ENCODE peak calls at places on chromosomes 13 and 19, in five cellular contexts. Z, S, H, B and U are unnamed samples.

GRCh38 chr13:46535822-46536221 is 17.1 kb upstream of the LRCH1 start:
- DNase-seq in Z (no peak), S (no peak), H (peak; percentile 10), B (no peak), U (no peak)

GRCh38 chr19:5700455-5701092 is 10.5 kb downstream of the RPL36 start:
- DNase-seq in Z (no peak), S (no peak), H (no peak), B (no peak), U (no peak)

GRCh38 chr13:26422036-26422435 is 135.4 kb upstream of the WASF3 start:
- DNase-seq in Z (no peak), S (no peak), H (no peak), B (no peak), U (no peak)

GRCh38 chr13:27962128-27962841 is 6.8 kb downstream of the CDX2 start:
- DNase-seq in Z (no peak), S (no peak), H (no peak), B (no peak), U (no peak)

GRCh38 chr13:102856603-102857002 is 10.8 kb downstream of the ERCC5 start:
- DNase-seq in Z (no peak), S (no peak), H (no peak), B (no peak), U (no peak)

GRCh38 chr13:27408074-27408473 is 16.3 kb upstream of the GTF3A start:
- DNase-seq in Z (no peak), S (no peak), H (no peak), B (no peak), U (no peak)

GRCh38 chr19:10820173-10820572 is 15.8 kb downstream of the TMED1 start:
- DNase-seq in Z (no peak), S (no peak), H (no peak), B (no peak), U (no peak)

GRCh38 chr19:52535831-52536800 is 8.6 kb downstream of the ZNF808 start:
- DNase-seq in Z (peak; percentile 93), S (peak; percentile 97), H (peak; percentile 61), B (peak; percentile 87), U (peak; percentile 95)

GRCh38 chr13:107562222-107562621 is 653.1 kb downstream of the LIG4 start:
- DNase-seq in Z (no peak), S (no peak), H (no peak), B (no peak), U (no peak)

GRCh38 chr19:8367327-8368001 is 3.5 kb downstream of the ANGPTL4 start:
- DNase-seq in Z (no peak), S (peak; percentile 74), H (peak; percentile 98), B (peak; percentile 89), U (peak; percentile 97)

GRCh38 chr13:32314271-32314967 is 744 bp downstream of the ZAR1L start:
- DNase-seq in Z (no peak), S (no peak), H (no peak), B (peak; percentile 31), U (no peak)

GRCh38 chr13:37945651-37946575 is 76.3 kb upstream of the TRPC4 start:
- DNase-seq in Z (no peak), S (no peak), H (no peak), B (no peak), U (no peak)

GRCh38 chr13:31209172-31209818 is 9.5 kb downstream of the B3GLCT start:
- DNase-seq in Z (no peak), S (no peak), H (peak; percentile 36), B (peak; percentile 49), U (peak; percentile 44)

GRCh38 chr19:45971260-45971902 is 2.3 kb downstream of the NOVA2 start:
- DNase-seq in Z (no peak), S (no peak), H (no peak), B (no peak), U (no peak)
- TF ChIP-seq CTCF in Z (no peak), S (no peak), H (no peak), B (no peak), U (no peak)

DNA sequence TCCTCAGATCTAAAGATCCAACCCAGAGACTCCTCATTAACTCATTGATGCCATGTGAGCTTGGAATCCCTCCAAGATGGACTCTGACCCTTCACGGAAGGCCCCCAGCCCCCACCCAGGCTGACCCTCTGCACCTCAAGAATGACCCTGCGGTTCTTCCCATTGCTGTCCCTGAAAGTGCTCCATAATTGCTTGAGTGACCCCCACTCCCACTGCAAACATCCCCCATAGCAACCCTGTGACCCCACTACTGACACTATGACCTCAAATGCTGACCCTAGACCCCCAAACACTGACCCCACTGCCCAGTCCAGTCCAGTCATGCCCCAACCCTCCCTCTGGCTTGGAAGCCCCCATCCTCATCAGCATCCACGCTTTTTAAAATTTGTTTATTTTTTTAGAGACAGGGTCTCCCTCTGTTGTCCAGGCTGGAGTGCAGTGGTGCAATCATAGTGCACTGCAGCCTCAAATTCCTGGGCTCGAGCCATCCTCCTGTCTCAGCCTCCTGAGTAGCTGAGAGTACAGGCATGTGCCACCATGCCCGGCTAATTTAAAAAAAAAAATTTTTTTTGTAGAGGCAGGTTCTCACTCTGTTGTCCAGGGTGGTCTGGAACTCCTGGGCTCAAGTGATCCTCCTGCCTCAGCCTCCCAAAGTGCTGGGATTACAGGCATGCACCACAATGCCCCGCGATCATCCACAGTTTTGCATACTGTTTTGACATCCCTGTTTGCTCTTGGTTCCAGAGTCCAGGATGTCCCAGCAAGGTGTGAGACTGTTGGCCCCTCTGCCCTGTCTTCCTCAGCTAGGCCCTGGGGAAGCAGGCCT is 855 bp downstream of the LYL1 start:
- DNase-seq in Z (no peak), S (no peak), H (no peak), B (no peak), U (no peak)
- TF ChIP-seq CTCF in Z (peak; percentile 3), S (no peak), H (no peak), B (no peak), U (no peak)

DNA sequence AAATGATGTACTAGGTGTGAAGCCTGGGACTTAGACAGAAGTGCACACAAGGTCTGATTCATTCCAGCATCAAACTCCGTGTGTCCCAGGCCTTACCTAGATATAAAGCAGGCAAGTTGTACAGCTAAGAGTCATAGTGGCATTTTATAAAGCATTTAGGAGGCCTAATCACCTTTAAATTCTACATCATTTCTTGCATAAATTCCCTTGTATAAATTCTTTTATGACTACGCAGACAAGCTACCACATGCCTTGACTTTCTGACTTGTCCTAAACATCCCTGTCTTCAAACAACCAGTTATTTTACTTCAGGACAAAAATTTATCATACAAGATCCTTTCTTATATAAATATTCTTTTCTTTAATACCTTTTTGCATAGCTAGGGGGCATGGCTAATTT is 22.5 kb downstream of the TMEM255B start:
- DNase-seq in Z (no peak), S (no peak), H (no peak), B (no peak), U (no peak)
- TF ChIP-seq CTCF in Z (no peak), S (no peak), H (peak; percentile 6), B (no peak), U (no peak)

DNA sequence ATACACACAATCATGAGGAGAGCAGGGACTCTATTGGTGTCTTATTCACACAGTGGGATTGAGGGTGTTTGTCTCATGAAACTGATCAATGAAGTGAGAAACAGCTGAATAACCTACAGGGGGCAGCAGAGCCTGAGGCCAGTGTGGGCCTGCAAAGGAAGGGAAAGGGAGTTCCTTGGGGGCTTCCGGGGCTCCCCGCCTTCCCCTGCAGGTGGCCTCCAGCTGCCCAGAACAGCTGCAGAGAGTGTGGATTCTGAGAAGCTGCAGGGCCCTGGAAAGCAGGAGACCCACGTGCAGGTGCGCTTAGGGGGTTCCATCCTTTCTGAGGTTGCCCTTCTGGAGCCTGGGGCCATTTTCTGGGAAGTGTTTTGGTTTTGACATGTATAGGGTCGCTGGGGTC is 20.1 kb downstream of the ZNF763 start:
- DNase-seq in Z (no peak), S (peak; percentile 84), H (no peak), B (no peak), U (no peak)
- TF ChIP-seq CTCF in Z (peak; percentile 20), S (peak; percentile 69), H (no peak), B (no peak), U (no peak)

DNA sequence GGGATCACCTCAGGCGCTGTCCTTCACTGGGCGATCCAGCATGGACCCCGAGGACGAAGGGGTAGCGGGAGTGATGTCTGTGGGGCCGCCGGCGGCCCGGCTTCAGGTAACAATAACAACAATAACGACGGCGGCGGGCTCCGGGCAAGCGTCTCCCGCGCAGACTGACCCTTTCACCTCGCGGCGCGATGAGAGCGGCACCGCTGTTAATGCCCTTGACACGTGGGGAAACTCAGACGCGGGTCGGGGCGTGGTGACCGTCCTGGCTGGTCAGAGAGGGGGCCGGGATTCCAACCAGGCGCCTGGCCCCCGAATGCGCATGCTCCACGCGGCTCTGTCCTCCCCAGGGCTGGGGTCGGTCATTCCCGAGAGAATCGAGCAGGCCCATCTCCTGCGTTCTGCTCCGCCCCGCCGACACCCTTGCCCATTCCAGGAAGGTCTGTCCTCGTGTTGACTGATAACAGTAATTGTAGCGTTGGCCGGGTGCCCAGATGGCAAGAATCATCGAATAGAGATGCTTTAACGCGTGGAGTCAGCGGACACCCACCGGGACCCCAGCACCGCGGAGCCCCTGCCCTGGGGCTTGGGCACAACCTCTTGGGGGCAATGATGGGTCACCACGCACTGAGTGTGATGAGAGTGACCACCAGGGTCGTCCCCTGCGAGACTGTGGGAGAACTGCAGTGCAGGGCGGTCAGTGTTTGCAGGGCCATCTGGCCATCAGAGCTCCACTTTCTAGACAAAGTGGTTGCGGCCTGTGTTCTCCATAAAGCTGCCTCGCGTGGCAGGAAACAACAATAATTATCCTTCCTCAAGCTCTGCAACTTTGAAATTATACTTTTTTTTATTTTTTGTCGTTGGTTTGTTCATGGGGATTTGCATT is 528 bp downstream of the ZNF8 start:
- DNase-seq in Z (no peak), S (peak; percentile 69), H (peak; percentile 51), B (peak; percentile 81), U (peak; percentile 59)
- TF ChIP-seq CTCF in Z (no peak), S (no peak), H (no peak), B (no peak), U (no peak)

GRCh38 chr13:40789275-40790231 is at the start of gene SLC25A15:
- DNase-seq in Z (peak; percentile 86), S (peak; percentile 69), H (peak; percentile 72), B (peak; percentile 73), U (peak; percentile 95)
- TF ChIP-seq CTCF in Z (peak; percentile 19), S (no peak), H (peak; percentile 43), B (peak; percentile 22), U (no peak)

DNA sequence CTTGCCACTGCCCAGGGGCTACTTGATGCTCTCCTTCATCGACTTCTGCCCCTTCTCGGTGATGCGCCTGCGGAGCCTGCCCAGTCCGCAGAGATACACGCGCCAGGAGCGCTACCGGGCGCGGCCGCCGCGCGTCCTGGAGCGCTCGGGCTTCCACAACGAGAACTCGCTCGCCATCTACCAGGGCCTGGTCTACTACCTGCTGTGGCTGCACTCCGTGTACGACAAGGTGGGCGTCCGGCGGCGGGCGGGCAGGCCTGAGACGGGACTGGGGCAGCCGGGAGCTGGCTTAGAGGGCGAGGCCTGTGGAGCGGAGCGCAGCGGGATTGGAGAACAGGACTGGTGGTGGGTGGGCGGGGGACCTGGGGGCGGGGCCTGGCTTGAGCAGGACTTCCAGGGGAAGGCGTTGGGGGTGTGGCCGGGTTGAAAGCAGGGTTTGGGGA is 12.7 kb upstream of the PSMD8 start:
- DNase-seq in Z (peak; percentile 76), S (peak; percentile 94), H (peak; percentile 57), B (peak; percentile 51), U (peak; percentile 84)
- TF ChIP-seq CTCF in Z (peak; percentile 16), S (no peak), H (no peak), B (no peak), U (peak; percentile 2)

DNA sequence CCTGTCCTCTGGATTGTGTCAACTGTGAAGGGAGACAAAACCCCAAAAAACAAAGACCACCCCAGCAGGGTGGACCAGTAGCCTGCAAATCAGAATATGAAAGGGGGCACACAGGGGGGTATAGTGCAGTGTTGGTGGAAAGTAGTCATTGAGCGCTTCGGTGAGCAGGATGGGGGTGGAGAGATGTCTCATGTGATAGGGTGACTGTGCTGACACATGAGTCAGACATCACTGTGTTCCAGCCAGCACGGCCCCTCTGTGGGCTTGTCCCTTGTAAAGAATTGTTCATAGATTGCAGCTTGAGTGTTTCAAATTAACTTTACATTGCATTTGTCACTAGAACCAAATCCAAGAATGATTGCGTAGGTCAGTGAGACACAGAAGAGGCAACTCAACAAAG is 7.4 kb downstream of the ZNF440 start:
- DNase-seq in Z (no peak), S (no peak), H (peak; percentile 53), B (no peak), U (peak; percentile 66)
- TF ChIP-seq CTCF in Z (no peak), S (no peak), H (no peak), B (no peak), U (no peak)